ENCODE peak calls at places on chromosomes 16 and 17, in ten cellular contexts. One of them, this sample, is unnamed.

GRCh38 chr16:66403531-66404145 is 23.5 kb upstream of the BEAN1 start:
- DNase-seq in HEK293T: no peak
- DNase-seq in HTR-8/SVneo: no peak
- DNase-seq in stimulated activated CD8-positive, alpha-beta memory T cell treated with anti-CD3 and anti-CD28 coated beads, Interleukin-15, amount 100 ng/mL, for 24 hours: no peak
- DNase-seq in cardiac muscle cell: no peak
- DNase-seq in A549: no peak
- DNase-seq in GF-D8: no peak
- DNase-seq in spleen: no peak
- DNase-seq in effector memory CD4-positive, alpha-beta T cell: no peak
- DNase-seq in NCI-H1105 treated with DMSO at 0.1 percent for 48 hours: no peak
- DNase-seq in this sample: no peak

GRCh38 chr16:83951544-83951943 is 1.5 kb upstream of the OSGIN1 start:
- DNase-seq in HEK293T: no peak
- DNase-seq in HTR-8/SVneo: no peak
- DNase-seq in stimulated activated CD8-positive, alpha-beta memory T cell treated with anti-CD3 and anti-CD28 coated beads, Interleukin-15, amount 100 ng/mL, for 24 hours: no peak
- DNase-seq in cardiac muscle cell: no peak
- DNase-seq in A549: no peak
- DNase-seq in GF-D8: no peak
- DNase-seq in spleen: no peak
- DNase-seq in effector memory CD4-positive, alpha-beta T cell: no peak
- DNase-seq in NCI-H1105 treated with DMSO at 0.1 percent for 48 hours: no peak
- DNase-seq in this sample: no peak

GRCh38 chr16:84380405-84380804 is 12.1 kb downstream of the ATP2C2 start:
- DNase-seq in HEK293T: no peak
- DNase-seq in HTR-8/SVneo: no peak
- DNase-seq in stimulated activated CD8-positive, alpha-beta memory T cell treated with anti-CD3 and anti-CD28 coated beads, Interleukin-15, amount 100 ng/mL, for 24 hours: no peak
- DNase-seq in cardiac muscle cell: no peak
- DNase-seq in A549: no peak
- DNase-seq in GF-D8: peak
- DNase-seq in spleen: peak
- DNase-seq in effector memory CD4-positive, alpha-beta T cell: no peak
- DNase-seq in NCI-H1105 treated with DMSO at 0.1 percent for 48 hours: no peak
- DNase-seq in this sample: no peak

GRCh38 chr16:339680-340079 is 12.8 kb downstream of the AXIN1 start:
- DNase-seq in HEK293T: no peak
- DNase-seq in HTR-8/SVneo: no peak
- DNase-seq in stimulated activated CD8-positive, alpha-beta memory T cell treated with anti-CD3 and anti-CD28 coated beads, Interleukin-15, amount 100 ng/mL, for 24 hours: no peak
- DNase-seq in cardiac muscle cell: no peak
- DNase-seq in A549: no peak
- DNase-seq in GF-D8: peak
- DNase-seq in spleen: peak
- DNase-seq in effector memory CD4-positive, alpha-beta T cell: no peak
- DNase-seq in NCI-H1105 treated with DMSO at 0.1 percent for 48 hours: no peak
- DNase-seq in this sample: no peak

GRCh38 chr17:79836952-79837887 is 2.0 kb downstream of the CBX4 start:
- DNase-seq in HEK293T: no peak
- DNase-seq in HTR-8/SVneo: no peak
- DNase-seq in stimulated activated CD8-positive, alpha-beta memory T cell treated with anti-CD3 and anti-CD28 coated beads, Interleukin-15, amount 100 ng/mL, for 24 hours: no peak
- DNase-seq in cardiac muscle cell: peak
- DNase-seq in A549: peak
- DNase-seq in GF-D8: peak
- DNase-seq in spleen: peak
- DNase-seq in effector memory CD4-positive, alpha-beta T cell: no peak
- DNase-seq in NCI-H1105 treated with DMSO at 0.1 percent for 48 hours: no peak
- DNase-seq in this sample: peak

GRCh38 chr17:79803997-79804855 is 7.3 kb upstream of the CBX8 start:
- DNase-seq in HEK293T: peak
- DNase-seq in HTR-8/SVneo: no peak
- DNase-seq in stimulated activated CD8-positive, alpha-beta memory T cell treated with anti-CD3 and anti-CD28 coated beads, Interleukin-15, amount 100 ng/mL, for 24 hours: no peak
- DNase-seq in cardiac muscle cell: no peak
- DNase-seq in A549: no peak
- DNase-seq in GF-D8: peak
- DNase-seq in spleen: no peak
- DNase-seq in effector memory CD4-positive, alpha-beta T cell: no peak
- DNase-seq in NCI-H1105 treated with DMSO at 0.1 percent for 48 hours: no peak
- DNase-seq in this sample: no peak

GRCh38 chr16:81739503-81739902 is 39.6 kb upstream of the PLCG2 start:
- DNase-seq in HEK293T: no peak
- DNase-seq in HTR-8/SVneo: no peak
- DNase-seq in stimulated activated CD8-positive, alpha-beta memory T cell treated with anti-CD3 and anti-CD28 coated beads, Interleukin-15, amount 100 ng/mL, for 24 hours: no peak
- DNase-seq in cardiac muscle cell: no peak
- DNase-seq in A549: no peak
- DNase-seq in GF-D8: peak
- DNase-seq in spleen: peak
- DNase-seq in effector memory CD4-positive, alpha-beta T cell: no peak
- DNase-seq in NCI-H1105 treated with DMSO at 0.1 percent for 48 hours: no peak
- DNase-seq in this sample: no peak

GRCh38 chr17:78557598-78558039 is 19.6 kb downstream of the DNAH17 start:
- DNase-seq in HEK293T: no peak
- DNase-seq in HTR-8/SVneo: peak
- DNase-seq in stimulated activated CD8-positive, alpha-beta memory T cell treated with anti-CD3 and anti-CD28 coated beads, Interleukin-15, amount 100 ng/mL, for 24 hours: no peak
- DNase-seq in cardiac muscle cell: peak
- DNase-seq in A549: peak
- DNase-seq in GF-D8: no peak
- DNase-seq in spleen: no peak
- DNase-seq in effector memory CD4-positive, alpha-beta T cell: no peak
- DNase-seq in NCI-H1105 treated with DMSO at 0.1 percent for 48 hours: no peak
- DNase-seq in this sample: no peak

GRCh38 chr16:2008631-2009301 is 855 bp downstream of the ZNF598 start:
- DNase-seq in HEK293T: no peak
- DNase-seq in HTR-8/SVneo: no peak
- DNase-seq in stimulated activated CD8-positive, alpha-beta memory T cell treated with anti-CD3 and anti-CD28 coated beads, Interleukin-15, amount 100 ng/mL, for 24 hours: no peak
- DNase-seq in cardiac muscle cell: peak
- DNase-seq in A549: no peak
- DNase-seq in GF-D8: peak
- DNase-seq in spleen: peak
- DNase-seq in effector memory CD4-positive, alpha-beta T cell: no peak
- DNase-seq in NCI-H1105 treated with DMSO at 0.1 percent for 48 hours: no peak
- DNase-seq in this sample: no peak

GRCh38 chr17:40524243-40524965 is 23.0 kb upstream of the TNS4 start:
- DNase-seq in HEK293T: no peak
- DNase-seq in HTR-8/SVneo: no peak
- DNase-seq in stimulated activated CD8-positive, alpha-beta memory T cell treated with anti-CD3 and anti-CD28 coated beads, Interleukin-15, amount 100 ng/mL, for 24 hours: no peak
- DNase-seq in cardiac muscle cell: no peak
- DNase-seq in A549: no peak
- DNase-seq in GF-D8: no peak
- DNase-seq in spleen: peak
- DNase-seq in effector memory CD4-positive, alpha-beta T cell: no peak
- DNase-seq in NCI-H1105 treated with DMSO at 0.1 percent for 48 hours: no peak
- DNase-seq in this sample: no peak